ENCODE peak calls at places on chromosome 3, in ten cellular contexts. One of them, this sample, is unnamed.

GRCh38 chr3:79979990-79980389 is 212.2 kb upstream of the ROBO1 start:
- DNase-seq in ovary: no peak
- DNase-seq in uterus: no peak
- DNase-seq in GM23338: no peak
- DNase-seq in lower lobe of right lung: no peak
- DNase-seq in testis: no peak
- DNase-seq in CD8-positive, alpha-beta T cell: no peak
- DNase-seq in A549: no peak
- DNase-seq in spleen: no peak
- DNase-seq in fibroblast of lung: no peak
- DNase-seq in this sample: no peak

GRCh38 chr3:58628823-58629562 is 37.6 kb downstream of the FAM3D start:
- DNase-seq in lower lobe of right lung: no peak
- DNase-seq in testis: peak
- DNase-seq in GM23338: no peak
- DNase-seq in fibroblast of lung: peak
- DNase-seq in spleen: no peak
- DNase-seq in CD8-positive, alpha-beta T cell: no peak
- DNase-seq in A549: no peak
- DNase-seq in ovary: peak
- DNase-seq in uterus: peak
- DNase-seq in this sample: no peak

GRCh38 chr3:194046995-194047681 is 88.8 kb upstream of the HES1 start:
- DNase-seq in testis: peak
- DNase-seq in GM23338: no peak
- DNase-seq in CD8-positive, alpha-beta T cell: no peak
- DNase-seq in fibroblast of lung: no peak
- DNase-seq in lower lobe of right lung: peak
- DNase-seq in uterus: no peak
- DNase-seq in A549: no peak
- DNase-seq in spleen: peak
- DNase-seq in ovary: no peak
- DNase-seq in this sample: no peak

GRCh38 chr3:138444104-138444503 is 9.7 kb downstream of the ESYT3 start:
- DNase-seq in spleen: no peak
- DNase-seq in CD8-positive, alpha-beta T cell: no peak
- DNase-seq in GM23338: no peak
- DNase-seq in lower lobe of right lung: no peak
- DNase-seq in ovary: no peak
- DNase-seq in fibroblast of lung: no peak
- DNase-seq in A549: no peak
- DNase-seq in testis: no peak
- DNase-seq in uterus: no peak
- DNase-seq in this sample: no peak

GRCh38 chr3:156519758-156520162 is 35.2 kb downstream of the SSR3 start:
- DNase-seq in uterus: no peak
- DNase-seq in GM23338: no peak
- DNase-seq in A549: no peak
- DNase-seq in ovary: no peak
- DNase-seq in fibroblast of lung: no peak
- DNase-seq in testis: no peak
- DNase-seq in lower lobe of right lung: no peak
- DNase-seq in CD8-positive, alpha-beta T cell: no peak
- DNase-seq in spleen: no peak
- DNase-seq in this sample: no peak

GRCh38 chr3:32950516-32950915 is 928 bp upstream of the CCR4 start:
- DNase-seq in spleen: no peak
- DNase-seq in A549: no peak
- DNase-seq in uterus: no peak
- DNase-seq in ovary: no peak
- DNase-seq in testis: no peak
- DNase-seq in CD8-positive, alpha-beta T cell: no peak
- DNase-seq in GM23338: no peak
- DNase-seq in lower lobe of right lung: no peak
- DNase-seq in fibroblast of lung: no peak
- DNase-seq in this sample: no peak

GRCh38 chr3:13567684-13568514 is 19.0 kb downstream of the FBLN2 start:
- DNase-seq in GM23338: no peak
- DNase-seq in testis: no peak
- DNase-seq in spleen: peak
- DNase-seq in CD8-positive, alpha-beta T cell: no peak
- DNase-seq in A549: no peak
- DNase-seq in ovary: no peak
- DNase-seq in lower lobe of right lung: no peak
- DNase-seq in uterus: no peak
- DNase-seq in fibroblast of lung: no peak
- DNase-seq in this sample: no peak

GRCh38 chr3:74000715-74001114 is 376.0 kb upstream of the PDZRN3 start:
- DNase-seq in spleen: no peak
- DNase-seq in fibroblast of lung: no peak
- DNase-seq in A549: no peak
- DNase-seq in uterus: no peak
- DNase-seq in CD8-positive, alpha-beta T cell: no peak
- DNase-seq in ovary: no peak
- DNase-seq in testis: no peak
- DNase-seq in lower lobe of right lung: no peak
- DNase-seq in GM23338: no peak
- DNase-seq in this sample: no peak

GRCh38 chr3:100040846-100041245 is 73.5 kb downstream of the FILIP1L start:
- DNase-seq in ovary: no peak
- DNase-seq in lower lobe of right lung: no peak
- DNase-seq in GM23338: no peak
- DNase-seq in testis: no peak
- DNase-seq in uterus: no peak
- DNase-seq in spleen: no peak
- DNase-seq in fibroblast of lung: peak
- DNase-seq in A549: no peak
- DNase-seq in CD8-positive, alpha-beta T cell: no peak
- DNase-seq in this sample: no peak

GRCh38 chr3:14152233-14152962 is 26.0 kb downstream of the XPC start:
- DNase-seq in lower lobe of right lung: no peak
- DNase-seq in A549: peak
- DNase-seq in testis: peak
- DNase-seq in GM23338: peak
- DNase-seq in fibroblast of lung: no peak
- DNase-seq in CD8-positive, alpha-beta T cell: no peak
- DNase-seq in uterus: no peak
- DNase-seq in spleen: no peak
- DNase-seq in ovary: no peak
- DNase-seq in this sample: no peak

GRCh38 chr3:93843981-93844380 is 129.7 kb downstream of the PROS1 start:
- DNase-seq in ovary: no peak
- DNase-seq in lower lobe of right lung: no peak
- DNase-seq in fibroblast of lung: peak
- DNase-seq in CD8-positive, alpha-beta T cell: no peak
- DNase-seq in testis: peak
- DNase-seq in uterus: no peak
- DNase-seq in spleen: no peak
- DNase-seq in GM23338: peak
- DNase-seq in A549: no peak
- DNase-seq in this sample: peak

GRCh38 chr3:101531473-101532086 is 18.6 kb upstream of the SENP7 start:
- DNase-seq in A549: no peak
- DNase-seq in uterus: no peak
- DNase-seq in spleen: no peak
- DNase-seq in CD8-positive, alpha-beta T cell: no peak
- DNase-seq in testis: no peak
- DNase-seq in lower lobe of right lung: no peak
- DNase-seq in ovary: no peak
- DNase-seq in GM23338: no peak
- DNase-seq in fibroblast of lung: no peak
- DNase-seq in this sample: no peak

GRCh38 chr3:21750831-21751391 is at the start of gene ZNF385D:
- DNase-seq in lower lobe of right lung: peak
- DNase-seq in GM23338: peak
- DNase-seq in uterus: peak
- DNase-seq in fibroblast of lung: peak
- DNase-seq in spleen: no peak
- DNase-seq in CD8-positive, alpha-beta T cell: no peak
- DNase-seq in ovary: peak
- DNase-seq in A549: no peak
- DNase-seq in testis: peak
- DNase-seq in this sample: no peak

GRCh38 chr3:16350041-16350952 is 85.3 kb downstream of the OXNAD1 start:
- DNase-seq in ovary: no peak
- DNase-seq in spleen: no peak
- DNase-seq in CD8-positive, alpha-beta T cell: no peak
- DNase-seq in fibroblast of lung: peak
- DNase-seq in testis: no peak
- DNase-seq in lower lobe of right lung: no peak
- DNase-seq in A549: no peak
- DNase-seq in uterus: no peak
- DNase-seq in GM23338: no peak
- DNase-seq in this sample: no peak

GRCh38 chr3:150248116-150248864 is 159.8 kb upstream of the TSC22D2 start:
- DNase-seq in testis: no peak
- DNase-seq in lower lobe of right lung: no peak
- DNase-seq in A549: no peak
- DNase-seq in GM23338: no peak
- DNase-seq in CD8-positive, alpha-beta T cell: no peak
- DNase-seq in ovary: no peak
- DNase-seq in spleen: no peak
- DNase-seq in uterus: no peak
- DNase-seq in fibroblast of lung: peak
- DNase-seq in this sample: no peak

GRCh38 chr3:122609798-122610559 is 32.5 kb downstream of the PARP15 start:
- DNase-seq in lower lobe of right lung: no peak
- DNase-seq in A549: peak
- DNase-seq in spleen: no peak
- DNase-seq in GM23338: no peak
- DNase-seq in ovary: no peak
- DNase-seq in CD8-positive, alpha-beta T cell: no peak
- DNase-seq in testis: no peak
- DNase-seq in fibroblast of lung: peak
- DNase-seq in uterus: no peak
- DNase-seq in this sample: peak

GRCh38 chr3:184765047-184765729 is 46.8 kb upstream of the VPS8 start:
- DNase-seq in CD8-positive, alpha-beta T cell: no peak
- DNase-seq in ovary: no peak
- DNase-seq in spleen: peak
- DNase-seq in lower lobe of right lung: no peak
- DNase-seq in testis: no peak
- DNase-seq in uterus: no peak
- DNase-seq in A549: no peak
- DNase-seq in fibroblast of lung: no peak
- DNase-seq in GM23338: no peak
- DNase-seq in this sample: peak

GRCh38 chr3:170730071-170730812 is 139.8 kb downstream of the RPL22L1 start:
- DNase-seq in spleen: no peak
- DNase-seq in GM23338: no peak
- DNase-seq in fibroblast of lung: no peak
- DNase-seq in A549: no peak
- DNase-seq in testis: no peak
- DNase-seq in CD8-positive, alpha-beta T cell: no peak
- DNase-seq in lower lobe of right lung: no peak
- DNase-seq in uterus: no peak
- DNase-seq in ovary: no peak
- DNase-seq in this sample: no peak
- TF ChIP-seq CTCF in spleen: no peak
- TF ChIP-seq CTCF in GM23338: no peak
- TF ChIP-seq CTCF in fibroblast of lung: no peak
- TF ChIP-seq CTCF in A549: no peak
- TF ChIP-seq CTCF in testis: no peak
- TF ChIP-seq CTCF in CD8-positive, alpha-beta T cell: no peak
- TF ChIP-seq CTCF in lower lobe of right lung: no peak
- TF ChIP-seq CTCF in uterus: no peak
- TF ChIP-seq CTCF in ovary: no peak
- TF ChIP-seq CTCF in this sample: no peak

GRCh38 chr3:50330330-50330729 is 2.3 kb upstream of the TUSC2 start:
- DNase-seq in ovary: no peak
- DNase-seq in spleen: peak
- DNase-seq in fibroblast of lung: no peak
- DNase-seq in testis: no peak
- DNase-seq in lower lobe of right lung: no peak
- DNase-seq in CD8-positive, alpha-beta T cell: no peak
- DNase-seq in uterus: peak
- DNase-seq in A549: no peak
- DNase-seq in GM23338: no peak
- DNase-seq in this sample: no peak
- H3K27ac ChIP-seq in ovary: no peak
- H3K27ac ChIP-seq in spleen: no peak
- H3K27ac ChIP-seq in fibroblast of lung: no peak
- H3K27ac ChIP-seq in testis: no peak
- H3K27ac ChIP-seq in lower lobe of right lung: no peak
- H3K27ac ChIP-seq in CD8-positive, alpha-beta T cell: no peak
- H3K27ac ChIP-seq in uterus: no peak
- H3K27ac ChIP-seq in A549: no peak
- H3K27ac ChIP-seq in GM23338: no peak
- H3K27ac ChIP-seq in this sample: peak

DNA sequence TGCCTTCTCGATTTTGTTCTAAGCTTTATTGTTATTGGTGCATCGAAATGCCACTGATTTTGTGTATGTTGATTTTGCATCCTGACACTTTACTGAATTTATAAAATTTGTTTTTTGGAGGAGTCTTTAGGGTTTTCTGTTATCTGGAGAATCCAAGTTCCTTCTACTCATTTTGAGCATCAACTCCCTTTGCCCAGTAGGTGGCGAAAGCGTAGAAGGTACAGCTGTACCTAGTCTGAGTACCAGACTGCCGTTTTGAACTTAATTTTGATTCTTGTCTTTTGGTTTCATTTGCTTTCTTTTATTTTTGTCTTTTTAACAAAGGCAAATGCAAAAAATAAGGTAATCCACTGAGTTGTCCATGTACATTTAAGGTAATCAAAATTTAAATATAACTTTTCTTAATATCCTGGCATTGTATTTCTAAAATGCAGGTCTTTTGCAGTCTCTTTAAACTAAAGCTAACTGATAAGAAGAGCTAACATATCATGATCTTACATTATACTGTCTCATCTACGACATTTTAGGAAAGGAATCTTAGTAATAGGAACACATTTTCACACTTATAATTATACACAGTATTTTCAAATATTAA is 71.6 kb downstream of the SYNPR start:
- DNase-seq in testis: peak
- DNase-seq in lower lobe of right lung: peak
- DNase-seq in spleen: no peak
- DNase-seq in uterus: peak
- DNase-seq in GM23338: peak
- DNase-seq in fibroblast of lung: peak
- DNase-seq in ovary: peak
- DNase-seq in CD8-positive, alpha-beta T cell: no peak
- DNase-seq in A549: peak
- DNase-seq in this sample: peak
- TF ChIP-seq CTCF in testis: peak
- TF ChIP-seq CTCF in lower lobe of right lung: peak
- TF ChIP-seq CTCF in spleen: peak
- TF ChIP-seq CTCF in uterus: peak
- TF ChIP-seq CTCF in GM23338: peak
- TF ChIP-seq CTCF in fibroblast of lung: peak
- TF ChIP-seq CTCF in ovary: no peak
- TF ChIP-seq CTCF in CD8-positive, alpha-beta T cell: peak
- TF ChIP-seq CTCF in A549: peak
- TF ChIP-seq CTCF in this sample: peak

DNA sequence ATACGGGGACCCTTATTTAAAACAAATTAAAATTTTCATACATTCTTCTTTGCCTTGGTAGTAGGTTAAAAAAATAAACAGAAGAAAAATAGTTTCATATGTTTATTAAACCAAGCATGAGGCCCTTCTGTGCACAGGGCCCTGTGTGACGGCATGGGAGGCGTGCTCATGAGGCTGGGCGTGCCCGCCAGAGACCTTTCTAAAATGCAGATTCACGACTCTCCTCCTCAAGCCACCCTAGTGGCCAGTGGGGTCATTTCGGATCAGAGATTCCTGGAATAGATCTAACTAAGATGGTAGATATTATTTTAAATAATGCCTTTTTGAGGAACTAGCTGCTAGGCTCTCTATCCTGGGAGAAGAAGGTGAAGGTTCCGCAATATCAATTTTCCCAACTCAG is 35.3 kb downstream of the MASP1 start:
- DNase-seq in GM23338: peak
- DNase-seq in fibroblast of lung: no peak
- DNase-seq in testis: no peak
- DNase-seq in A549: no peak
- DNase-seq in uterus: no peak
- DNase-seq in CD8-positive, alpha-beta T cell: no peak
- DNase-seq in spleen: no peak
- DNase-seq in ovary: no peak
- DNase-seq in lower lobe of right lung: no peak
- DNase-seq in this sample: no peak
- H3K27ac ChIP-seq in GM23338: no peak
- H3K27ac ChIP-seq in fibroblast of lung: no peak
- H3K27ac ChIP-seq in testis: peak
- H3K27ac ChIP-seq in A549: no peak
- H3K27ac ChIP-seq in uterus: no peak
- H3K27ac ChIP-seq in CD8-positive, alpha-beta T cell: no peak
- H3K27ac ChIP-seq in spleen: no peak
- H3K27ac ChIP-seq in ovary: no peak
- H3K27ac ChIP-seq in lower lobe of right lung: no peak
- H3K27ac ChIP-seq in this sample: no peak

This sample was measured in RWPE1.